ENCODE peak calls at places on chromosomes 2 and 18, in eight cellular contexts. One of them, this sample, is unnamed.
A peak's percentile ranks its signal among the peaks of the same experiment; 100 is the strongest.

GRCh38 chr18:59512025-59512710 is 153.1 kb upstream of the LMAN1 start:
- DNase-seq in HFF-Myc: no peak
- DNase-seq in AG10803: no peak
- DNase-seq in progenitor cell of endocrine pancreas: no peak
- DNase-seq in endothelial cell: no peak
- DNase-seq in astrocyte of the cerebellum: no peak
- DNase-seq in CD4-positive, alpha-beta T cell: no peak
- DNase-seq in GM10248: no peak
- DNase-seq in this sample: no peak

GRCh38 chr18:27668126-27668525 is 483.0 kb upstream of the CHST9 start:
- DNase-seq in CD4-positive, alpha-beta T cell: no peak
- DNase-seq in progenitor cell of endocrine pancreas: no peak
- DNase-seq in AG10803: no peak
- DNase-seq in endothelial cell: no peak
- DNase-seq in GM10248: no peak
- DNase-seq in astrocyte of the cerebellum: no peak
- DNase-seq in HFF-Myc: no peak
- DNase-seq in this sample: no peak

GRCh38 chr18:42053188-42053781 is 98.3 kb downstream of the PIK3C3 start:
- DNase-seq in CD4-positive, alpha-beta T cell: peak; percentile 26
- DNase-seq in HFF-Myc: peak; percentile 26
- DNase-seq in AG10803: peak; percentile 60
- DNase-seq in progenitor cell of endocrine pancreas: peak; percentile 19
- DNase-seq in GM10248: peak; percentile 37
- DNase-seq in endothelial cell: peak; percentile 66
- DNase-seq in astrocyte of the cerebellum: peak; percentile 38
- DNase-seq in this sample: peak; percentile 34

GRCh38 chr2:145813481-145813880 is 1293.6 kb upstream of the ZEB2 start:
- DNase-seq in astrocyte of the cerebellum: no peak
- DNase-seq in HFF-Myc: no peak
- DNase-seq in CD4-positive, alpha-beta T cell: no peak
- DNase-seq in GM10248: no peak
- DNase-seq in AG10803: no peak
- DNase-seq in endothelial cell: no peak
- DNase-seq in progenitor cell of endocrine pancreas: no peak
- DNase-seq in this sample: no peak

GRCh38 chr18:79964330-79965118 is at the start of gene HSBP1L1:
- DNase-seq in HFF-Myc: no peak
- DNase-seq in endothelial cell: peak; percentile 60
- DNase-seq in AG10803: peak; percentile 42
- DNase-seq in progenitor cell of endocrine pancreas: peak; percentile 76
- DNase-seq in CD4-positive, alpha-beta T cell: peak; percentile 70
- DNase-seq in astrocyte of the cerebellum: no peak
- DNase-seq in GM10248: peak; percentile 84
- DNase-seq in this sample: peak; percentile 86

GRCh38 chr2:241036964-241037421 is 38.6 kb downstream of the SNED1 start:
- DNase-seq in CD4-positive, alpha-beta T cell: no peak
- DNase-seq in endothelial cell: no peak
- DNase-seq in astrocyte of the cerebellum: no peak
- DNase-seq in progenitor cell of endocrine pancreas: no peak
- DNase-seq in GM10248: peak; percentile 77
- DNase-seq in HFF-Myc: no peak
- DNase-seq in AG10803: no peak
- DNase-seq in this sample: peak; percentile 80

GRCh38 chr2:191617589-191617988 is 60.3 kb upstream of the NABP1 start:
- DNase-seq in endothelial cell: no peak
- DNase-seq in progenitor cell of endocrine pancreas: no peak
- DNase-seq in HFF-Myc: no peak
- DNase-seq in GM10248: peak; percentile 46
- DNase-seq in AG10803: no peak
- DNase-seq in astrocyte of the cerebellum: no peak
- DNase-seq in CD4-positive, alpha-beta T cell: peak; percentile 22
- DNase-seq in this sample: peak; percentile 57

GRCh38 chr2:81481994-81482368 is 1177.4 kb upstream of the LRRTM1 start:
- DNase-seq in GM10248: no peak
- DNase-seq in AG10803: no peak
- DNase-seq in progenitor cell of endocrine pancreas: no peak
- DNase-seq in endothelial cell: no peak
- DNase-seq in astrocyte of the cerebellum: no peak
- DNase-seq in CD4-positive, alpha-beta T cell: no peak
- DNase-seq in HFF-Myc: no peak
- DNase-seq in this sample: no peak

GRCh38 chr2:46351388-46352141 is 54.4 kb downstream of the EPAS1 start:
- DNase-seq in endothelial cell: no peak
- DNase-seq in AG10803: no peak
- DNase-seq in progenitor cell of endocrine pancreas: no peak
- DNase-seq in GM10248: no peak
- DNase-seq in HFF-Myc: no peak
- DNase-seq in CD4-positive, alpha-beta T cell: peak; percentile 68
- DNase-seq in astrocyte of the cerebellum: no peak
- DNase-seq in this sample: no peak

GRCh38 chr18:12819330-12819729 is 64.7 kb downstream of the PTPN2 start:
- DNase-seq in astrocyte of the cerebellum: no peak
- DNase-seq in HFF-Myc: no peak
- DNase-seq in CD4-positive, alpha-beta T cell: no peak
- DNase-seq in AG10803: no peak
- DNase-seq in endothelial cell: no peak
- DNase-seq in progenitor cell of endocrine pancreas: no peak
- DNase-seq in GM10248: peak; percentile 52
- DNase-seq in this sample: peak; percentile 43

GRCh38 chr2:223613017-223613950 is 11.1 kb upstream of the SCG2 start:
- DNase-seq in endothelial cell: peak; percentile 41
- DNase-seq in HFF-Myc: peak; percentile 92
- DNase-seq in progenitor cell of endocrine pancreas: peak; percentile 24
- DNase-seq in astrocyte of the cerebellum: peak; percentile 97
- DNase-seq in CD4-positive, alpha-beta T cell: no peak
- DNase-seq in AG10803: peak; percentile 96
- DNase-seq in GM10248: no peak
- DNase-seq in this sample: no peak

GRCh38 chr2:85653996-85654395 is 14.0 kb downstream of the SFTPB start:
- DNase-seq in GM10248: no peak
- DNase-seq in astrocyte of the cerebellum: no peak
- DNase-seq in progenitor cell of endocrine pancreas: no peak
- DNase-seq in AG10803: no peak
- DNase-seq in HFF-Myc: no peak
- DNase-seq in endothelial cell: no peak
- DNase-seq in CD4-positive, alpha-beta T cell: no peak
- DNase-seq in this sample: no peak

GRCh38 chr2:159614534-159615186 is 1.7 kb downstream of the BAZ2B start:
- DNase-seq in astrocyte of the cerebellum: no peak
- DNase-seq in endothelial cell: no peak
- DNase-seq in GM10248: no peak
- DNase-seq in progenitor cell of endocrine pancreas: no peak
- DNase-seq in CD4-positive, alpha-beta T cell: no peak
- DNase-seq in AG10803: no peak
- DNase-seq in HFF-Myc: no peak
- DNase-seq in this sample: no peak

GRCh38 chr18:13439475-13439874 is 220.9 kb downstream of the LDLRAD4 start:
- DNase-seq in endothelial cell: no peak
- DNase-seq in AG10803: no peak
- DNase-seq in astrocyte of the cerebellum: no peak
- DNase-seq in CD4-positive, alpha-beta T cell: no peak
- DNase-seq in HFF-Myc: no peak
- DNase-seq in progenitor cell of endocrine pancreas: no peak
- DNase-seq in GM10248: no peak
- DNase-seq in this sample: no peak

GRCh38 chr2:151760139-151760650 is 25.9 kb upstream of the NEB start:
- DNase-seq in GM10248: no peak
- DNase-seq in progenitor cell of endocrine pancreas: no peak
- DNase-seq in astrocyte of the cerebellum: no peak
- DNase-seq in CD4-positive, alpha-beta T cell: no peak
- DNase-seq in HFF-Myc: no peak
- DNase-seq in AG10803: no peak
- DNase-seq in endothelial cell: no peak
- DNase-seq in this sample: no peak

GRCh38 chr2:10504994-10505820 is 57.1 kb upstream of the ODC1 start:
- DNase-seq in progenitor cell of endocrine pancreas: no peak
- DNase-seq in astrocyte of the cerebellum: no peak
- DNase-seq in GM10248: no peak
- DNase-seq in HFF-Myc: no peak
- DNase-seq in CD4-positive, alpha-beta T cell: no peak
- DNase-seq in endothelial cell: no peak
- DNase-seq in AG10803: no peak
- DNase-seq in this sample: no peak

GRCh38 chr18:64238076-64238475 is 89.2 kb upstream of the LINC00305 start:
- DNase-seq in astrocyte of the cerebellum: no peak
- DNase-seq in endothelial cell: no peak
- DNase-seq in HFF-Myc: no peak
- DNase-seq in AG10803: no peak
- DNase-seq in GM10248: no peak
- DNase-seq in CD4-positive, alpha-beta T cell: no peak
- DNase-seq in progenitor cell of endocrine pancreas: no peak
- DNase-seq in this sample: no peak

GRCh38 chr18:8654482-8655451 is 45.5 kb downstream of the RAB12 start:
- DNase-seq in astrocyte of the cerebellum: peak; percentile 16
- DNase-seq in HFF-Myc: peak; percentile 7
- DNase-seq in GM10248: peak; percentile 39
- DNase-seq in CD4-positive, alpha-beta T cell: no peak
- DNase-seq in AG10803: peak; percentile 28
- DNase-seq in progenitor cell of endocrine pancreas: no peak
- DNase-seq in endothelial cell: no peak
- DNase-seq in this sample: peak; percentile 64
- TF ChIP-seq CTCF in astrocyte of the cerebellum: peak; percentile 46
- TF ChIP-seq CTCF in HFF-Myc: peak; percentile 46
- TF ChIP-seq CTCF in GM10248: peak; percentile 66
- TF ChIP-seq CTCF in CD4-positive, alpha-beta T cell: peak; percentile 94
- TF ChIP-seq CTCF in AG10803: peak; percentile 79
- TF ChIP-seq CTCF in progenitor cell of endocrine pancreas: peak; percentile 85
- TF ChIP-seq CTCF in endothelial cell: peak; percentile 93
- TF ChIP-seq CTCF in this sample: peak; percentile 64

GRCh38 chr2:26244479-26245230 is at the start of the genes HADHA and HADHB:
- DNase-seq in CD4-positive, alpha-beta T cell: peak; percentile 80
- DNase-seq in progenitor cell of endocrine pancreas: peak; percentile 89
- DNase-seq in HFF-Myc: peak; percentile 70
- DNase-seq in astrocyte of the cerebellum: peak; percentile 69
- DNase-seq in AG10803: peak; percentile 88
- DNase-seq in endothelial cell: peak; percentile 89
- DNase-seq in GM10248: peak; percentile 90
- DNase-seq in this sample: peak; percentile 85
- TF ChIP-seq CTCF in CD4-positive, alpha-beta T cell: no peak
- TF ChIP-seq CTCF in progenitor cell of endocrine pancreas: peak; percentile 30
- TF ChIP-seq CTCF in HFF-Myc: no peak
- TF ChIP-seq CTCF in astrocyte of the cerebellum: peak; percentile 19
- TF ChIP-seq CTCF in AG10803: peak; percentile 33
- TF ChIP-seq CTCF in endothelial cell: no peak
- TF ChIP-seq CTCF in GM10248: peak; percentile 23
- TF ChIP-seq CTCF in this sample: no peak

GRCh38 chr2:38485734-38486133 is 108.7 kb upstream of the ATL2 start:
- DNase-seq in GM10248: peak; percentile 71
- DNase-seq in AG10803: no peak
- DNase-seq in astrocyte of the cerebellum: no peak
- DNase-seq in progenitor cell of endocrine pancreas: no peak
- DNase-seq in endothelial cell: no peak
- DNase-seq in HFF-Myc: no peak
- DNase-seq in CD4-positive, alpha-beta T cell: no peak
- DNase-seq in this sample: peak; percentile 63
- TF ChIP-seq CTCF in GM10248: peak; percentile 15
- TF ChIP-seq CTCF in AG10803: no peak
- TF ChIP-seq CTCF in astrocyte of the cerebellum: no peak
- TF ChIP-seq CTCF in progenitor cell of endocrine pancreas: no peak
- TF ChIP-seq CTCF in endothelial cell: no peak
- TF ChIP-seq CTCF in HFF-Myc: no peak
- TF ChIP-seq CTCF in CD4-positive, alpha-beta T cell: no peak
- TF ChIP-seq CTCF in this sample: no peak

GRCh38 chr2:239910851-239911629 is 114.1 kb downstream of the NDUFA10 start:
- DNase-seq in GM10248: no peak
- DNase-seq in AG10803: no peak
- DNase-seq in astrocyte of the cerebellum: no peak
- DNase-seq in HFF-Myc: no peak
- DNase-seq in endothelial cell: no peak
- DNase-seq in CD4-positive, alpha-beta T cell: no peak
- DNase-seq in progenitor cell of endocrine pancreas: no peak
- DNase-seq in this sample: no peak

GRCh38 chr2:239910404-239910803 is 114.7 kb downstream of the NDUFA10 start:
- DNase-seq in HFF-Myc: no peak
- DNase-seq in astrocyte of the cerebellum: no peak
- DNase-seq in GM10248: no peak
- DNase-seq in progenitor cell of endocrine pancreas: no peak
- DNase-seq in AG10803: no peak
- DNase-seq in endothelial cell: no peak
- DNase-seq in CD4-positive, alpha-beta T cell: no peak
- DNase-seq in this sample: no peak

GRCh38 chr2:239912171-239912937 is 112.8 kb downstream of the NDUFA10 start:
- DNase-seq in CD4-positive, alpha-beta T cell: no peak
- DNase-seq in astrocyte of the cerebellum: no peak
- DNase-seq in endothelial cell: no peak
- DNase-seq in GM10248: no peak
- DNase-seq in HFF-Myc: no peak
- DNase-seq in AG10803: no peak
- DNase-seq in progenitor cell of endocrine pancreas: no peak
- DNase-seq in this sample: no peak

GRCh38 chr2:239912938-239913631 is 112.1 kb downstream of the NDUFA10 start:
- DNase-seq in HFF-Myc: no peak
- DNase-seq in CD4-positive, alpha-beta T cell: no peak
- DNase-seq in GM10248: no peak
- DNase-seq in progenitor cell of endocrine pancreas: no peak
- DNase-seq in endothelial cell: no peak
- DNase-seq in AG10803: no peak
- DNase-seq in astrocyte of the cerebellum: no peak
- DNase-seq in this sample: no peak

DNA sequence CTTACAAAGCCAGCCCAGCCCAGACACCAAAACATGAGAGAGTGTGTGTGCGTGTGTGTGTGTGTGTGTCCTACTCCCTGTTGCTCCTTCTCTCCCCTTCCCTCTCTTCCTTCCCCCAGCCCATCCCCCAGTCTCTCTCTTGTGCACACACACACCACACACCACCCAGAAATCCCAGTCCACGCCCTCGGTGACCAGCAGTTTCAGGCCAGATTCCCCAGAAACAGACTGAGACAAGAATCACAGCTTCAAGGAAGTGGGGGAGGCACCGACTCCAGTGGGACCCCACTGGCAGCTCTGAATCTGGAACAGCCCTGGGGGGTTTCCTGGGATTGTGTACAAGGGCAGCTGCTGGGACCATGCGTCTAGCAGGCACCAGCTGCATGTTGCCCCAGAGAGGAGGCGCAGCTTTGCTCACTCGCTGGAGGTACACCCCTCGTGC is 113.5 kb downstream of the NDUFA10 start:
- DNase-seq in HFF-Myc: no peak
- DNase-seq in progenitor cell of endocrine pancreas: no peak
- DNase-seq in GM10248: no peak
- DNase-seq in AG10803: no peak
- DNase-seq in endothelial cell: no peak
- DNase-seq in astrocyte of the cerebellum: no peak
- DNase-seq in CD4-positive, alpha-beta T cell: no peak
- DNase-seq in this sample: no peak
- TF ChIP-seq CTCF in HFF-Myc: no peak
- TF ChIP-seq CTCF in progenitor cell of endocrine pancreas: no peak
- TF ChIP-seq CTCF in GM10248: no peak
- TF ChIP-seq CTCF in AG10803: no peak
- TF ChIP-seq CTCF in endothelial cell: no peak
- TF ChIP-seq CTCF in astrocyte of the cerebellum: no peak
- TF ChIP-seq CTCF in CD4-positive, alpha-beta T cell: no peak
- TF ChIP-seq CTCF in this sample: no peak